ENCODE peak calls at places on chromosomes 6 and 20, in nine cellular contexts. O is AG09309; L is progenitor cell of endocrine pancreas; W is AG09319; S is RWPE1; E is bronchial epithelial cell; P is neural progenitor cell; F is cardiac fibroblast; B is CD4-positive, alpha-beta T cell. A is an unnamed sample.

GRCh38 chr6:168782211-168782729 is 341.3 kb downstream of the SMOC2 start:
- DNase-seq in O (no peak), L (no peak), W (no peak), P (no peak), F (no peak), B (no peak), S (no peak), E (no peak), A (no peak)

GRCh38 chr6:33759887-33760629 is 13.4 kb upstream of the IP6K3 start:
- DNase-seq in F (no peak), P (no peak), B (no peak), W (no peak), S (no peak), L (no peak), O (no peak), E (no peak), A (no peak)

GRCh38 chr6:154920502-154921200 is 74.5 kb upstream of the TIAM2 start:
- DNase-seq in O (peak), W (no peak), B (no peak), L (no peak), P (no peak), F (no peak), E (no peak), S (no peak), A (no peak)

GRCh38 chr6:26554669-26555504 is 16.7 kb downstream of the HMGN4 start:
- DNase-seq in E (peak), P (peak), S (no peak), B (peak), W (no peak), F (peak), L (no peak), O (no peak), A (peak)

GRCh38 chr6:46191961-46192360 is 21.2 kb upstream of the ENPP5 start:
- DNase-seq in B (no peak), O (peak), L (no peak), W (peak), E (peak), P (no peak), S (no peak), F (peak), A (peak)

GRCh38 chr6:26232950-26233607 is 131.9 kb upstream of the BTN3A2 start:
- DNase-seq in S (no peak), B (peak), P (peak), O (no peak), W (no peak), F (peak), L (no peak), E (peak), A (no peak)

GRCh38 chr20:19045366-19045765 is 167.1 kb upstream of the SLC24A3 start:
- DNase-seq in P (no peak), F (no peak), E (no peak), S (no peak), B (no peak), L (no peak), O (no peak), W (no peak), A (no peak)

GRCh38 chr6:96809119-96809518 is 28.2 kb downstream of the GPR63 start:
- DNase-seq in W (no peak), S (no peak), P (no peak), L (no peak), B (no peak), F (no peak), E (peak), O (no peak), A (no peak)

GRCh38 chr6:129105793-129106192 is 222.9 kb downstream of the LAMA2 start:
- DNase-seq in L (no peak), E (peak), B (no peak), O (no peak), P (no peak), S (no peak), W (no peak), F (peak), A (no peak)

GRCh38 chr20:58004146-58004545 is 224.3 kb downstream of the ANKRD60 start:
- DNase-seq in S (no peak), F (no peak), O (no peak), W (no peak), L (no peak), P (no peak), B (no peak), E (no peak), A (no peak)

GRCh38 chr6:13159295-13159694 is 169.0 kb downstream of the TBC1D7 start:
- DNase-seq in S (no peak), O (no peak), B (no peak), P (no peak), W (no peak), L (no peak), E (no peak), F (no peak), A (no peak)

GRCh38 chr6:56902551-56903464 is 52.1 kb upstream of the BEND6 start:
- DNase-seq in S (peak), P (peak), L (no peak), W (peak), B (no peak), O (no peak), E (peak), F (peak), A (peak)

GRCh38 chr20:59831024-59831900 is 102.2 kb downstream of the SYCP2 start:
- DNase-seq in P (no peak), F (no peak), W (no peak), E (peak), O (no peak), B (no peak), S (peak), L (no peak), A (peak)

GRCh38 chr20:62536731-62537401 is 61.1 kb upstream of the GATA5 start:
- DNase-seq in W (no peak), B (no peak), E (no peak), F (no peak), S (no peak), O (no peak), P (no peak), L (no peak), A (no peak)

GRCh38 chr6:157613011-157613522 is 210.0 kb upstream of the SNX9 start:
- DNase-seq in B (no peak), F (peak), W (peak), L (no peak), O (peak), S (peak), E (peak), P (no peak), A (peak)

GRCh38 chr6:157615951-157616350 is 207.1 kb upstream of the SNX9 start:
- DNase-seq in F (no peak), E (no peak), P (no peak), B (no peak), W (no peak), O (no peak), S (no peak), L (no peak), A (no peak)

GRCh38 chr6:157614026-157614484 is 209.0 kb upstream of the SNX9 start:
- DNase-seq in W (no peak), P (no peak), B (no peak), O (peak), E (no peak), F (no peak), S (no peak), L (no peak), A (no peak)

GRCh38 chr6:157611406-157611805 is 211.6 kb upstream of the SNX9 start:
- DNase-seq in W (no peak), O (no peak), S (no peak), P (no peak), F (no peak), L (no peak), B (no peak), E (no peak), A (no peak)

GRCh38 chr6:157615411-157615763 is 207.7 kb upstream of the SNX9 start:
- DNase-seq in S (no peak), B (no peak), L (no peak), F (no peak), E (no peak), O (no peak), P (no peak), W (no peak), A (no peak)
- TF ChIP-seq CTCF in S (no peak), B (no peak), L (no peak), F (no peak), E (no peak), O (no peak), P (no peak), W (no peak), A (no peak)

DNA sequence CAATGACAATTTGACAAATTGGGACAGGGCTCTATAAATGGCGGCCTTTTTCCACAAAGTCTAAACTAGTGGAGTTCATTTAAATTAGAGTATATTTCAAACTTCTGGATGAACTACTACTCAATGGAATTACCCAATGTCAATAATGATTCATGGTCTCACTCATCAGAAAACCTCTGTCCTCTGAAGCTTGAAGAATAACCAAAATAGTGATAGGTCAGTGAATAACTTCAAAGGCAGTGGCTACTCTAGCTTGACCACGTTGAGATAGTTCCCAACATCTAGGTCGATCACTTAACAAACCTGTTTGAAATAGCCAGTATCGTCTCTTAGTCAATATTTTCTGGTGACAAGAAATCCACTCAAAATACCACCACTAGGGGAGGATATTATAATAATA is 197.6 kb downstream of the HDGFL1 start:
- DNase-seq in S (no peak), W (no peak), P (no peak), O (no peak), E (peak), B (no peak), L (no peak), F (peak), A (no peak)
- TF ChIP-seq CTCF in S (no peak), W (no peak), P (no peak), O (no peak), E (no peak), B (no peak), L (no peak), F (no peak), A (peak)

GRCh38 chr20:10540636-10541493 is 105.8 kb downstream of the SLX4IP start:
- DNase-seq in E (peak), B (no peak), W (no peak), O (peak), P (no peak), F (peak), L (no peak), S (peak), A (peak)

GRCh38 chr20:10539818-10540553 is 104.9 kb downstream of the SLX4IP start:
- DNase-seq in E (no peak), S (no peak), O (no peak), L (no peak), F (no peak), B (no peak), W (no peak), P (no peak), A (no peak)

GRCh38 chr20:10538768-10539167 is 103.7 kb downstream of the SLX4IP start:
- DNase-seq in S (no peak), B (no peak), L (no peak), W (no peak), F (no peak), O (no peak), P (no peak), E (no peak), A (no peak)

GRCh38 chr20:10536531-10536930 is 101.4 kb downstream of the SLX4IP start:
- DNase-seq in S (no peak), F (peak), B (peak), O (no peak), L (no peak), E (peak), P (peak), W (peak), A (peak)

GRCh38 chr20:10537850-10538480 is 102.9 kb downstream of the SLX4IP start:
- DNase-seq in P (no peak), O (no peak), E (peak), B (no peak), L (no peak), F (peak), S (no peak), W (no peak), A (no peak)
- TF ChIP-seq CTCF in P (no peak), O (no peak), E (no peak), B (no peak), L (no peak), F (no peak), S (no peak), W (no peak), A (no peak)

GRCh38 chr6:3239110-3239830 is 11.8 kb upstream of the TUBB2B start:
- DNase-seq in F (no peak), O (no peak), E (no peak), P (peak), S (no peak), W (no peak), L (no peak), B (no peak), A (no peak)
- TF ChIP-seq CTCF in F (peak), O (peak), E (peak), P (peak), S (no peak), W (no peak), L (peak), B (no peak), A (no peak)

GRCh38 chr6:165630544-165630953 is 32.5 kb downstream of the PDE10A start:
- DNase-seq in E (no peak), B (no peak), S (no peak), L (no peak), P (no peak), O (no peak), W (no peak), F (no peak), A (no peak)
- TF ChIP-seq CTCF in E (no peak), B (no peak), S (no peak), L (no peak), P (no peak), O (no peak), W (no peak), F (no peak), A (no peak)

GRCh38 chr20:47502271-47502730 is 614 bp downstream of the NCOA3 start:
- DNase-seq in P (peak), E (no peak), F (peak), L (no peak), B (peak), W (no peak), S (peak), O (no peak), A (peak)

GRCh38 chr20:47500554-47500953 is 1.1 kb upstream of the NCOA3 start:
- DNase-seq in E (no peak), O (no peak), L (no peak), W (no peak), F (no peak), B (no peak), S (no peak), P (no peak), A (no peak)

GRCh38 chr20:47502801-47503239 is 1.1 kb downstream of the NCOA3 start:
- DNase-seq in F (peak), W (peak), S (peak), O (no peak), B (no peak), P (peak), E (peak), L (no peak), A (peak)

GRCh38 chr20:47501117-47501482 is 587 bp upstream of the NCOA3 start:
- DNase-seq in O (no peak), W (no peak), F (no peak), P (no peak), S (no peak), E (no peak), B (no peak), L (no peak), A (no peak)

DNA sequence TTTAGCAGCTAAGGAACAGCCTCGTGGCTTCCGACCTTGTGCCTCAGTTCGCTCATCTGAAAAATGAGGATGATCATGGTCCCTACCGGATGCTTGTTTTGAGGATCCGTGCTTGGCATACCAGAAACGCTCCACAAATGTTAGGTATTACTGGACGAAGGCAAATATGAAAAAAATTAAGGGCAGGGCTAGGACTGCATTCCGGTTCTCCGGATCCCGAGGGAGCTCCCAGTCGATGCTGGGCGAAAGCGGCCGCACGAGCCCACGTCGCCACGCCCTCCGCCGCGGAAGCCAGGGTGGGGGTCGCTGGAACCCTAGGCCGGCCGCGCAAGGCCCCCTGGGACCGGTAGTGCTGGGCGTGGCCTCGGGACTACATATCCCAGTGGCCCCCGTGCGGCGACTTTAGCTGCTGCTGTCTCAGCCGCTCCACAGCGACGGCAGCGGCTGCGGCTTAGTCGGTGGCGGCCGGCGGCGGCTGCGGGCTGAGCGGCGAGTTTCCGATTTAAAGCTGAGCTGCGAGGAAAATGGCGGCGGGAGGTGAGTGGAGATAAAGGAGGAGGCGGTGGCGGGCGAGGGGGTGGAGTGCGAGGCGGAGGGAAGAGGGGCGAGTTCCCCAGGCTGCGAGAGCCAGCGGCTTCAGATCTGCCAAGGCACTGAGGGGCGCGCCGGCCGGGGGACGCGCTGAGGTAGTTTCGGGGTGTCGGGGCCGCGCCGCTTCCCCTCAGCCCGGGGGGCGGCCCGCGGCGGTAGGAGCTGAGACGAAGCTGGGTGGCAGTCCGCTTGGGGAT is at the start of gene NCOA3:
- DNase-seq in L (peak), F (peak), P (peak), S (peak), B (peak), O (peak), W (peak), E (peak), A (peak)
- TF ChIP-seq CTCF in L (peak), F (peak), P (peak), S (no peak), B (peak), O (peak), W (peak), E (peak), A (peak)

GRCh38 chr6:686528-686927 is 6.4 kb downstream of the EXOC2 start:
- DNase-seq in F (peak), P (peak), S (no peak), O (no peak), L (no peak), E (no peak), B (no peak), W (no peak), A (no peak)
- TF ChIP-seq CTCF in F (peak), P (peak), S (no peak), O (peak), L (no peak), E (no peak), B (no peak), W (no peak), A (no peak)

DNA sequence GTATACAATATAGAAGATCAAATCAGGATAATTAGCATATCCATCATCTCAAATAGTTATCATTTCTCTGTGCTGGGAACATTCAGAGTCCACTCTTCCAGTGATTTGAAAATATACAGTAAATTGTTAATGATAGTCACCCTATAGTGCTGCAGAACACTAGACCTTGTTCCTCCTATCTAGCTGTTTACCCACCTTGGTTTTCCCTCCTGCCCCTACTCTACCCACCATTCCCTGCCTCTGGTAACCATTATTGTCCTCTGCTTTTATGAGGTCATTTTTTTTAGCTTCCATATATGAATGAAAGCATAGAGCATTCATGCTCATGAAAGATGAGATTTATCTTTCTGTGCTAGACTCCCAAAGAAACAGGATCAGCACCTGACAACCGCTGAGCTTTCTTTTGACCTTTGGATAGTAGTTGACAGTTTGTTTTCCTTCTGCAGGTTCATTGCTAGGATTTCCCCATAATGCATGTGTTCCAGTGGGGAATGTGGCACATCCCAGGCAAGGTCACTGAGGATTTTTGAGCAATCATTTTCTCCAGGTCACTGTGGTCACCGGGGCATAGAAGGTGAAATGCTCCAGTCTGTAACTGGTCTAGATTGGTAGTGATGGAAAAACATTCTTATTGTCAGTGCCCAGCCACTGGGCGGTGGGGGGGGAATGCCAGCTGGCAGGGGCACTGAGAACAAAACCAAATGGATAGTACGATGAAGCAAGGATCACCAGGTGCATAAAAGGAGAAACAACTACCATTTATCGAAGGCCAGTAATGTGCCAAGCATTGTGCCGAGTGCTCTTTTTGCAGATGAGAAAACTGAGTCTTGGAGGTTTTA is 33.6 kb upstream of the BCAS1 start:
- DNase-seq in W (no peak), L (no peak), P (no peak), E (no peak), F (no peak), B (no peak), S (no peak), O (no peak), A (no peak)
- TF ChIP-seq CTCF in W (no peak), L (peak), P (no peak), E (no peak), F (no peak), B (peak), S (no peak), O (no peak), A (no peak)

DNA sequence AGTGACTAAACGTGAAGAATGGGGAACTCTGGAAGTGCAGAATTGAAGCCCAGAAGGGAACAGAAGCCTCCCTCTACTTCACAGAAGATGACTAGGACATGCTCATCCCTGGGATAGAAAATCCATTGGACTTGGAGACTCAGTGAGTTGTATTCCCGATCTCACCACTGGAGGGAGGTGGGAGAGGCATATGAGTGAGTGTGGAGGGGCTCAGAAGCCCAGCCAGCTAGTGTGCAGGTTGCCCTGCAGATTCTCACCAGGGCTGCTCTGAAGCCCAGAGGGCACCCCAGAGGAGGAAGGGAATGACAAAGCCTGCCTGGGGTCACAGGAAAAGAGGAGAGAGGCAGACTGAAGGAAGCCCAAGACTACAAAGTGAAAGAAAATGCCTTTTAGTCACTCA is 42.1 kb upstream of the HLA-E start:
- DNase-seq in E (peak), F (peak), O (no peak), B (no peak), P (peak), W (no peak), L (no peak), S (no peak), A (peak)
- TF ChIP-seq CTCF in E (peak), F (peak), O (peak), B (no peak), P (peak), W (peak), L (peak), S (no peak), A (no peak)

GRCh38 chr20:10453241-10453640 is 18.1 kb downstream of the SLX4IP start:
- DNase-seq in O (no peak), S (no peak), F (no peak), W (no peak), P (no peak), L (no peak), E (no peak), B (no peak), A (no peak)

GRCh38 chr20:10445758-10446157 is 10.7 kb downstream of the SLX4IP start:
- DNase-seq in F (no peak), P (no peak), L (no peak), E (no peak), W (no peak), B (no peak), O (no peak), S (no peak), A (no peak)

GRCh38 chr20:10448270-10449156 is 13.4 kb downstream of the SLX4IP start:
- DNase-seq in P (peak), F (no peak), O (no peak), E (no peak), L (no peak), S (no peak), W (no peak), B (no peak), A (no peak)

GRCh38 chr20:10447028-10447427 is 11.9 kb downstream of the SLX4IP start:
- DNase-seq in P (no peak), B (peak), L (no peak), W (peak), O (peak), S (peak), E (peak), F (peak), A (peak)

GRCh38 chr20:10449270-10449669 is 14.2 kb downstream of the SLX4IP start:
- DNase-seq in L (no peak), O (no peak), S (no peak), F (no peak), W (no peak), P (no peak), B (no peak), E (peak), A (peak)
- TF ChIP-seq CTCF in L (no peak), O (no peak), S (no peak), F (no peak), W (no peak), P (no peak), B (no peak), E (no peak), A (no peak)

A was measured in MCF 10A.